ENCODE peak calls at places on chromosomes 2 and 18, in four cellular contexts. S is left ventricle myocardium inferior, T is heart left ventricle, E is head of caudate nucleus. Y is an unnamed sample.

GRCh38 chr18:8423051-8423558 is 186.1 kb upstream of the RAB12 start:
- DNase-seq in S (no peak), T (no peak), E (no peak), Y (no peak)

GRCh38 chr18:72542993-72543361 is 1.2 kb downstream of the CBLN2 start:
- DNase-seq in S (no peak), T (no peak), E (no peak), Y (no peak)

GRCh38 chr2:212539145-212539880 is 711 bp upstream of the ERBB4 start:
- DNase-seq in S (peak), T (peak), E (peak), Y (peak)

GRCh38 chr18:2963048-2963447 is 49.9 kb downstream of the LPIN2 start:
- DNase-seq in S (no peak), T (no peak), E (no peak), Y (no peak)

GRCh38 chr2:120673571-120674061 is 62.1 kb upstream of the GLI2 start:
- DNase-seq in S (no peak), T (no peak), E (no peak), Y (no peak)

GRCh38 chr2:21746499-21746898 is 622.7 kb downstream of the TDRD15 start:
- DNase-seq in S (no peak), T (no peak), E (no peak), Y (no peak)

GRCh38 chr2:170937980-170938379 is 8.9 kb downstream of the GORASP2 start:
- DNase-seq in S (no peak), T (no peak), E (no peak), Y (no peak)

GRCh38 chr18:61797691-61798590 is 94.9 kb downstream of the RNF152 start:
- DNase-seq in S (no peak), T (no peak), E (no peak), Y (no peak)

GRCh38 chr2:54255230-54256090 is 569 bp downstream of the TSPYL6 start:
- DNase-seq in S (no peak), T (no peak), E (no peak), Y (no peak)

GRCh38 chr2:68281988-68282387 is 29.7 kb upstream of the PPP3R1 start:
- DNase-seq in S (no peak), T (no peak), E (no peak), Y (no peak)

GRCh38 chr2:10269291-10269690 is 33.4 kb upstream of the HPCAL1 start:
- DNase-seq in S (no peak), T (no peak), E (peak), Y (no peak)

GRCh38 chr2:160517731-160518130 is 24.1 kb upstream of the RBMS1 start:
- DNase-seq in S (no peak), T (no peak), E (no peak), Y (no peak)

GRCh38 chr18:60809937-60810336 is 437.4 kb upstream of the MC4R start:
- DNase-seq in S (no peak), T (no peak), E (no peak), Y (no peak)

GRCh38 chr2:20314562-20315521 is 35.8 kb downstream of the PUM2 start:
- DNase-seq in S (no peak), T (no peak), E (no peak), Y (no peak)

GRCh38 chr2:218711550-218711929 is 905 bp downstream of the TTLL4 start:
- DNase-seq in S (no peak), T (no peak), E (no peak), Y (no peak)

GRCh38 chr2:231935207-231935524 is 9.0 kb upstream of the NPPC start:
- DNase-seq in S (peak), T (peak), E (no peak), Y (peak)

GRCh38 chr18:8890957-8891464 is 185.7 kb downstream of the MTCL1 start:
- DNase-seq in S (no peak), T (no peak), E (no peak), Y (no peak)

GRCh38 chr18:48902856-48903601 is 47.7 kb downstream of the SMAD7 start:
- DNase-seq in S (peak), T (peak), E (no peak), Y (peak)

GRCh38 chr2:113219889-113220641 is 46.3 kb downstream of the PSD4 start:
- DNase-seq in S (peak), T (peak), E (no peak), Y (peak)

GRCh38 chr2:102155703-102156515 is 13.4 kb downstream of the IL1R1 start:
- DNase-seq in S (no peak), T (no peak), E (no peak), Y (no peak)

GRCh38 chr2:74457549-74458131 is 598 bp upstream of the WBP1 start:
- DNase-seq in S (peak), T (peak), E (peak), Y (peak)

GRCh38 chr2:50746526-50746925 is 285.4 kb downstream of the NRXN1 start:
- DNase-seq in S (no peak), T (no peak), E (no peak), Y (peak)

GRCh38 chr2:15527074-15527739 is 33.9 kb downstream of the NBAS start:
- DNase-seq in S (no peak), T (no peak), E (no peak), Y (no peak)

GRCh38 chr2:237218756-237219155 is 133.1 kb downstream of the COPS8 start:
- DNase-seq in S (no peak), T (no peak), E (no peak), Y (no peak)

GRCh38 chr18:63307555-63308200 is 11.9 kb downstream of the BCL2 start:
- DNase-seq in S (no peak), T (no peak), E (no peak), Y (no peak)

GRCh38 chr18:26546170-26546874 is 2.0 kb downstream of the KCTD1 start:
- DNase-seq in S (no peak), T (no peak), E (no peak), Y (no peak)

GRCh38 chr2:28232267-28232666 is 160.4 kb upstream of the FOSL2 start:
- DNase-seq in S (no peak), T (no peak), E (no peak), Y (no peak)

GRCh38 chr2:57552885-57553284 is 493.7 kb upstream of the VRK2 start:
- DNase-seq in S (no peak), T (no peak), E (no peak), Y (no peak)

GRCh38 chr2:47728551-47728950 is 54.4 kb upstream of the MSH6 start:
- DNase-seq in S (no peak), T (no peak), E (no peak), Y (no peak)

Y was measured in right cardiac atrium.